ENCODE peak calls at places on chromosome 13, in six cellular contexts. E is left cardiac atrium; M is upper lobe of right lung; V is nucleus accumbens; G is stimulated activated CD8-positive, alpha-beta memory T cell treated with anti-CD3 and anti-CD28 coated beads, Interleukin-4, amount 100 ng/mL, for 24 hours; Z is skeletal muscle cell. S is an unnamed sample.
A peak's percentile ranks its signal among the peaks of the same experiment; 100 is the strongest.

GRCh38 chr13:49495783-49496762 is at the start of gene PHF11:
- DNase-seq in E (peak; percentile 85), M (peak; percentile 94), V (peak; percentile 10), G (peak; percentile 78), Z (no peak), S (peak; percentile 59)

GRCh38 chr13:70932511-70932910 is 824.3 kb upstream of the KLHL1 start:
- DNase-seq in E (no peak), M (no peak), V (no peak), G (no peak), Z (no peak), S (no peak)

GRCh38 chr13:59047546-59047945 is 1116.2 kb downstream of the DIAPH3 start:
- DNase-seq in E (no peak), M (no peak), V (no peak), G (no peak), Z (no peak), S (no peak)

GRCh38 chr13:74931698-74932433 is 550.1 kb downstream of the TBC1D4 start:
- DNase-seq in E (no peak), M (no peak), V (no peak), G (no peak), Z (no peak), S (no peak)

GRCh38 chr13:24802074-24802473 is 38.1 kb downstream of the RNF17 start:
- DNase-seq in E (no peak), M (no peak), V (no peak), G (no peak), Z (no peak), S (no peak)

GRCh38 chr13:113545455-113545930 is 39.1 kb upstream of the TFDP1 start:
- DNase-seq in E (no peak), M (peak; percentile 54), V (no peak), G (no peak), Z (peak; percentile 54), S (no peak)

GRCh38 chr13:107866666-107867623 is 348.4 kb downstream of the LIG4 start:
- DNase-seq in E (peak; percentile 28), M (peak; percentile 66), V (no peak), G (no peak), Z (no peak), S (peak; percentile 9)

GRCh38 chr13:107531816-107532215 is 683.5 kb downstream of the LIG4 start:
- DNase-seq in E (no peak), M (no peak), V (no peak), G (no peak), Z (no peak), S (no peak)

GRCh38 chr13:34671136-34671535 is 270.9 kb upstream of the NBEA start:
- DNase-seq in E (peak; percentile 25), M (no peak), V (no peak), G (no peak), Z (no peak), S (peak; percentile 54)

GRCh38 chr13:40235160-40235796 is 431.2 kb downstream of the FOXO1 start:
- DNase-seq in E (no peak), M (no peak), V (no peak), G (no peak), Z (no peak), S (no peak)

GRCh38 chr13:101382086-101382485 is 34.2 kb downstream of the NALCN start:
- DNase-seq in E (no peak), M (no peak), V (no peak), G (no peak), Z (no peak), S (no peak)

GRCh38 chr13:111382411-111382810 is 62.0 kb downstream of the TEX29 start:
- DNase-seq in E (no peak), M (no peak), V (no peak), G (no peak), Z (no peak), S (no peak)

GRCh38 chr13:95559100-95559499 is 6.6 kb downstream of the CLDN10 start:
- DNase-seq in E (no peak), M (no peak), V (no peak), G (no peak), Z (no peak), S (no peak)

GRCh38 chr13:34627499-34627898 is 314.6 kb upstream of the NBEA start:
- DNase-seq in E (no peak), M (no peak), V (no peak), G (no peak), Z (no peak), S (no peak)

GRCh38 chr13:108496364-108497215 is 132.8 kb upstream of the MYO16 start:
- DNase-seq in E (no peak), M (no peak), V (no peak), G (no peak), Z (no peak), S (no peak)